ENCODE peak calls at places on chromosome X, in four cellular contexts. One of them, this sample, is unnamed.

GRCh38 chrX:143781103-143781502 is 60.6 kb upstream of the SPANXN2 start:
- DNase-seq in A549: no peak
- DNase-seq in breast epithelium: no peak
- DNase-seq in kidney: no peak
- DNase-seq in this sample: no peak

GRCh38 chrX:68832101-68832416 is 3.2 kb downstream of the EFNB1 start:
- DNase-seq in A549: no peak
- DNase-seq in kidney: peak
- DNase-seq in breast epithelium: no peak
- DNase-seq in this sample: no peak

GRCh38 chrX:18422325-18422724 is 3.1 kb upstream of the CDKL5 start:
- DNase-seq in breast epithelium: no peak
- DNase-seq in kidney: no peak
- DNase-seq in A549: peak
- DNase-seq in this sample: no peak

GRCh38 chrX:45322382-45322781 is 121.7 kb upstream of the DIPK2B start:
- DNase-seq in breast epithelium: peak
- DNase-seq in kidney: no peak
- DNase-seq in A549: peak
- DNase-seq in this sample: no peak

GRCh38 chrX:44042731-44043130 is 69.5 kb upstream of the NDP start:
- DNase-seq in A549: no peak
- DNase-seq in kidney: no peak
- DNase-seq in breast epithelium: no peak
- DNase-seq in this sample: no peak

GRCh38 chrX:46791927-46792825 is 33.3 kb upstream of the SLC9A7 start:
- DNase-seq in kidney: peak
- DNase-seq in breast epithelium: peak
- DNase-seq in A549: peak
- DNase-seq in this sample: no peak

GRCh38 chrX:70672326-70672725 is 227.7 kb downstream of the DLG3 start:
- DNase-seq in breast epithelium: no peak
- DNase-seq in A549: no peak
- DNase-seq in kidney: no peak
- DNase-seq in this sample: no peak

GRCh38 chrX:116749943-116750342 is 287.2 kb upstream of the CT83 start:
- DNase-seq in kidney: no peak
- DNase-seq in breast epithelium: no peak
- DNase-seq in A549: peak
- DNase-seq in this sample: no peak

GRCh38 chrX:39814391-39814790 is 283.4 kb downstream of the BCOR start:
- DNase-seq in kidney: no peak
- DNase-seq in A549: peak
- DNase-seq in breast epithelium: no peak
- DNase-seq in this sample: no peak

GRCh38 chrX:121579016-121579760 is 531.8 kb downstream of the GLUD2 start:
- DNase-seq in breast epithelium: no peak
- DNase-seq in A549: peak
- DNase-seq in kidney: no peak
- DNase-seq in this sample: no peak

GRCh38 chrX:38305971-38306370 is 21.3 kb downstream of the RPGR start:
- DNase-seq in A549: no peak
- DNase-seq in kidney: no peak
- DNase-seq in breast epithelium: no peak
- DNase-seq in this sample: no peak

GRCh38 chrX:133983974-133984578 is 1.3 kb downstream of the GPC3 start:
- DNase-seq in A549: no peak
- DNase-seq in kidney: peak
- DNase-seq in breast epithelium: no peak
- DNase-seq in this sample: no peak

GRCh38 chrX:123570011-123570590 is 162.8 kb downstream of the THOC2 start:
- DNase-seq in breast epithelium: peak
- DNase-seq in A549: no peak
- DNase-seq in kidney: no peak
- DNase-seq in this sample: no peak
- H3K27ac ChIP-seq in breast epithelium: no peak
- H3K27ac ChIP-seq in A549: no peak
- H3K27ac ChIP-seq in kidney: no peak
- H3K27ac ChIP-seq in this sample: no peak

GRCh38 chrX:1750267-1750666 is 135.4 kb downstream of the ASMT start:
- DNase-seq in kidney: no peak
- DNase-seq in breast epithelium: no peak
- DNase-seq in A549: no peak
- DNase-seq in this sample: no peak
- H3K27ac ChIP-seq in kidney: no peak
- H3K27ac ChIP-seq in breast epithelium: no peak
- H3K27ac ChIP-seq in A549: no peak
- H3K27ac ChIP-seq in this sample: no peak

DNA sequence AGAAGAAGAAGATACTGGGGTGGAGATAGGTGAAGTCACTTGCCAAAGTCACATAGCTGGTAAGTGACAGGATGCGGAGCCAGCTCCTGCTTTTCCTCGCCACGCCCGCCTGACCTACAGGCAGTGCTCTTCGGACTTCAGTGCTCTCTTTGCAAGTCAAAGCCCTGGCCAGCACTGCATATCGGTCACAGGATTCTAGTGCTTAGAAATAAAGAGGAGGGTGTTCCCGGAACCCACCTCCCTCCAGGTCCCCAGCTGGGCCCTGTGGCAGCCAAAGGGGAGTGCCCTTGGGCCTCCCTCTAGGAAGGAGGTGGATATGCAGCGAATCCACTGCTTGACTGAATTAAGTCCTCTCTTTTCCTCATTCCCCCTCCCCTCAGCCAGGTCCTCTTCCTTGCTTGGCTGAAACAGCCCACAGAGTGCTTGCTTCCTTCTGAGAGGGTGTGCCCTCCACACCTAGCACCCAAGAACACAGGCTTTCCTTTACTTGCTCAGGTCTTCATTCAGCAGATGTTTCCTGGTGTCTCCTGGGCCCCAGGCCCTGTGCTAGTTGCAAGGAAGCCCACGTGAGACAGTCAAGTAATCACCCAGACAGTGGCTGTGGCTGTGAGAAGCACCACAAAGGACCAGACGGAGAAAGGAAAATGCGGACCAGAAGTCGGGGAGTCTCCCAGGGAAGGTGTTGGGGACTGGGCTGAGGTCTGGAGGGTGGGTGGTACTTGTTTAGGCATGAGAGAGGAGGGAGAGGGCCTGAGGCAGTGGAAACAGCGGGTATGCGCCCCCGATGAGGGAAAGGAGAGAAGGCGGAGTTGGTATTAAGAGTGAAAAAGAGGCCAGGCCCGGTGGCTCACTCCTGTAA is 14.0 kb upstream of the HMGB3 start:
- DNase-seq in kidney: peak
- DNase-seq in breast epithelium: no peak
- DNase-seq in A549: no peak
- DNase-seq in this sample: no peak
- H3K27ac ChIP-seq in kidney: no peak
- H3K27ac ChIP-seq in breast epithelium: no peak
- H3K27ac ChIP-seq in A549: no peak
- H3K27ac ChIP-seq in this sample: no peak

GRCh38 chrX:103644125-103644524 is 15.3 kb downstream of the TCEAL1 start:
- DNase-seq in A549: no peak
- DNase-seq in breast epithelium: no peak
- DNase-seq in kidney: no peak
- DNase-seq in this sample: no peak

GRCh38 chrX:103635436-103635835 is 6.7 kb downstream of the TCEAL1 start:
- DNase-seq in kidney: no peak
- DNase-seq in breast epithelium: no peak
- DNase-seq in A549: no peak
- DNase-seq in this sample: no peak

GRCh38 chrX:103637604-103638338 is 9.0 kb downstream of the TCEAL1 start:
- DNase-seq in A549: peak
- DNase-seq in kidney: no peak
- DNase-seq in breast epithelium: no peak
- DNase-seq in this sample: no peak

DNA sequence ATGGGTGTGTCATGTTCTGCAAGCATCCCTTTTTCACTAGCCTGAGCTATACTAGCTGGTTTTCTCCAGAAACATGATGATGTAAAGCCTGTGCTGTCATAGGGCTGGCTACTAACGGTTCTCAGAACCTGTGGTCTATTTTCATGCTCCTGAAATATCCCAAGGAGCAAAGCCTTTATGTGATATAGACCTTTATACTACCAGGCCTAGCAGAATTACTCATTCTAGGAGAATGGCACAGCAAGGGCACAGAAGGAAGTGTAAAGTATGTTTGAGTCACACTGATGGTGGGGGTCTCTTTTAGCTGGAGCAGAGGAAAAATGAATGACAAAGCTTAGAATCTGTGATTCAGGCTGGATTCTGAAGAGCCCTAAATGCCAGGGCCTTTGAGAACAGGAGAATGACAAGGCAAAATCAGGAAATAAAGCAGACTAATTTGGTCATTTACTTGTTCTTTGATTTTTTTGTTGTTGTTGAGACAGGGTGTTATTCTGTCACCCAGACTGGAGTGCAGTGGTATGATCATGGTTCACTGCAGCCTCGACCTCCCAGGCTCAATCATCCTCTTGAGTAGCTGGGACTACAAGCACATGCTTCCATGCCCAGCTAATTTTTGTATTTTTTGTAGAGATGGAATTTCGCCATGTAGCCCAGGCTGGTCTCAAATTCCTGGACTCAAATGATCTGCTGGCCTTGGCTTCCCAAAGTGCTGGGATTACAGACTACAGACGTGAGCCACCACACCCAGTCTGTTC is 11.8 kb downstream of the TCEAL1 start:
- DNase-seq in breast epithelium: no peak
- DNase-seq in A549: peak
- DNase-seq in kidney: no peak
- DNase-seq in this sample: no peak
- H3K27ac ChIP-seq in breast epithelium: no peak
- H3K27ac ChIP-seq in A549: peak
- H3K27ac ChIP-seq in kidney: no peak
- H3K27ac ChIP-seq in this sample: no peak

GRCh38 chrX:81259008-81259713 is 57.3 kb downstream of the SH3BGRL start:
- DNase-seq in A549: no peak
- DNase-seq in kidney: no peak
- DNase-seq in breast epithelium: no peak
- DNase-seq in this sample: no peak
- H3K27ac ChIP-seq in A549: no peak
- H3K27ac ChIP-seq in kidney: no peak
- H3K27ac ChIP-seq in breast epithelium: peak
- H3K27ac ChIP-seq in this sample: no peak

GRCh38 chrX:71910526-71911022 is at the start of gene NHSL2:
- DNase-seq in breast epithelium: no peak
- DNase-seq in A549: peak
- DNase-seq in kidney: no peak
- DNase-seq in this sample: no peak

GRCh38 chrX:71911023-71911730 is 532 bp downstream of the NHSL2 start:
- DNase-seq in A549: peak
- DNase-seq in breast epithelium: no peak
- DNase-seq in kidney: peak
- DNase-seq in this sample: no peak

GRCh38 chrX:71911731-71912050 is 1.0 kb downstream of the NHSL2 start:
- DNase-seq in kidney: no peak
- DNase-seq in A549: no peak
- DNase-seq in breast epithelium: no peak
- DNase-seq in this sample: no peak

GRCh38 chrX:71913156-71913950 is 2.7 kb downstream of the NHSL2 start:
- DNase-seq in breast epithelium: no peak
- DNase-seq in A549: no peak
- DNase-seq in kidney: no peak
- DNase-seq in this sample: no peak

DNA sequence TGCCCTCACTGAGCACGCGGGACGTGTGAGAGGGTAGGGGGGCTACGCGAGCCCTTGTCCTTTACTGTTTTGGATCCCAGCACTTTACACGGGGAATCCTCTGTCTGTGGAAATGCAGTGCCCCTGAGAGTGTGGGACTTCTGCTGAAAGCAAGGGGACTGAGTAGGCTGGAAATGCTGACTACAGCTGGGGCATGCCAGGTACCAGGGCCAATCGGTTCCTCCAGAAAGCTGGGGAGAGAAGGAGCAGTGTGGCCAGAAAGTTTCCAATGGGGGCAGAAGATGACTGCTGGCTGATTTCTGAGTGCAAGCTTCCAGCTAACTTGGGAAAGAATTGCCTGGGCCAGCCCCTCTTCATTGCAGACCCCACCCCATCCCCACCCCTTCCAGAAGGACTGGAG is 1.5 kb downstream of the NHSL2 start:
- DNase-seq in breast epithelium: no peak
- DNase-seq in kidney: no peak
- DNase-seq in A549: no peak
- DNase-seq in this sample: no peak
- H3K27ac ChIP-seq in breast epithelium: no peak
- H3K27ac ChIP-seq in kidney: no peak
- H3K27ac ChIP-seq in A549: no peak
- H3K27ac ChIP-seq in this sample: no peak

GRCh38 chrX:12967711-12968465 is 7.0 kb upstream of the TMSB4X start:
- DNase-seq in breast epithelium: no peak
- DNase-seq in A549: no peak
- DNase-seq in kidney: no peak
- DNase-seq in this sample: no peak
- H3K27ac ChIP-seq in breast epithelium: no peak
- H3K27ac ChIP-seq in A549: no peak
- H3K27ac ChIP-seq in kidney: no peak
- H3K27ac ChIP-seq in this sample: no peak

DNA sequence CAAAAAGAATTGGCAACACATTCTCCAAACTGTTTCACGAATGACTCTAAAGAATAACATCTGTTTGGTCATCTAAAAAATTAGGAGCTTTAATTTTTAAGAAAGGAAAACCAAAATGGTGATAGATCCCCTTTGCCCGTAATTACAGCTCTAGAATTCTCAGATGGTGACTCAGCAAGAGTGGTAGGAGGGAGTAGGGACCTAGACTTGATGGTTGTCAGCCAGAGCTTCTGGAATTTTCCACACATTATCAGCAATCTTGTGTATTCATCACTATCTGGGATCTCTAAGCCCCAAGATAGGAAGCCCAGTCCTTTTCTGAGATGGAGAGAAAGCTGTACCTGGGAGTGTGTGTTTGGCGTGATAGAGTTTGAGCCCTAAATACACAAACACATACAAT is 103.9 kb upstream of the RAB40AL start:
- DNase-seq in breast epithelium: no peak
- DNase-seq in kidney: no peak
- DNase-seq in A549: peak
- DNase-seq in this sample: no peak
- H3K27ac ChIP-seq in breast epithelium: no peak
- H3K27ac ChIP-seq in kidney: no peak
- H3K27ac ChIP-seq in A549: peak
- H3K27ac ChIP-seq in this sample: peak

GRCh38 chrX:107716816-107717700 is 58.5 kb downstream of the TSC22D3 start:
- DNase-seq in A549: peak
- DNase-seq in breast epithelium: peak
- DNase-seq in kidney: peak
- DNase-seq in this sample: peak
- H3K27ac ChIP-seq in A549: peak
- H3K27ac ChIP-seq in breast epithelium: peak
- H3K27ac ChIP-seq in kidney: peak
- H3K27ac ChIP-seq in this sample: peak